ENCODE peak calls at places on chromosomes 7 and 10, in ten cellular contexts. X is A549; G is Karpas-422; P is pancreas; L is CD8-positive, alpha-beta memory T cell; J is neural progenitor cell; M is aorta; A is MM.1S; S is GM23248; V is tibial artery. R is an unnamed sample. For H3K4me1, the result is how much of the 10 kb centered on the place peaks cover.

GRCh38 chr10:100826983-100827818 is 81.8 kb downstream of the PAX2 start:
- DNase-seq in V (no peak), S (peak), G (peak), L (peak), A (no peak), X (peak), P (peak), M (peak), J (peak), R (no peak)

GRCh38 chr7:66505531-66506451 is 122.9 kb upstream of the KCTD7 start:
- DNase-seq in A (no peak), G (no peak), J (no peak), M (peak), S (peak), V (no peak), L (peak), X (no peak), P (peak), R (no peak)

GRCh38 chr7:119900996-119901395 is 372.0 kb upstream of the KCND2 start:
- DNase-seq in P (no peak), L (no peak), M (no peak), G (no peak), A (no peak), S (no peak), V (no peak), X (no peak), J (peak), R (no peak)

GRCh38 chr10:100025528-100026070 is 15.9 kb upstream of the DNMBP start:
- DNase-seq in P (no peak), G (no peak), J (peak), S (peak), V (no peak), A (no peak), M (no peak), L (no peak), X (no peak), R (no peak)

GRCh38 chr7:70668606-70669358 is 463.2 kb upstream of the GALNT17 start:
- DNase-seq in M (peak), X (no peak), L (no peak), G (no peak), J (no peak), V (peak), P (no peak), A (no peak), S (no peak), R (no peak)

GRCh38 chr10:48444861-48445841 is 138.7 kb downstream of the MAPK8 start:
- DNase-seq in V (peak), J (peak), X (peak), L (no peak), A (no peak), P (peak), M (peak), S (no peak), G (no peak), R (no peak)

GRCh38 chr7:20598479-20599419 is 16.7 kb upstream of the ABCB5 start:
- DNase-seq in G (peak), V (no peak), A (peak), X (peak), M (no peak), J (peak), S (peak), L (peak), P (no peak), R (no peak)

GRCh38 chr10:43700306-43700705 is 51.6 kb upstream of the ZNF32 start:
- DNase-seq in J (no peak), A (no peak), M (no peak), S (peak), X (no peak), L (no peak), P (no peak), G (no peak), V (no peak), R (no peak)

GRCh38 chr10:31961675-31962074 is 33.0 kb upstream of the ARHGAP12 start:
- DNase-seq in P (no peak), J (no peak), M (no peak), G (no peak), X (peak), A (no peak), S (peak), V (no peak), L (no peak), R (no peak)

GRCh38 chr10:133209117-133209516 is 20.9 kb upstream of the UTF1 start:
- DNase-seq in A (no peak), X (no peak), L (no peak), P (no peak), V (no peak), J (no peak), G (no peak), M (no peak), S (no peak), R (no peak)

GRCh38 chr10:9608592-9608991 is 1409.1 kb upstream of the CELF2 start:
- DNase-seq in A (no peak), M (no peak), P (no peak), G (peak), L (no peak), S (peak), X (no peak), V (no peak), J (no peak), R (no peak)

GRCh38 chr7:19122018-19122588 is 4.7 kb upstream of the TWIST1 start:
- DNase-seq in J (peak), S (peak), X (peak), G (no peak), P (no peak), M (no peak), A (peak), V (no peak), L (no peak), R (no peak)

GRCh38 chr10:4822208-4822607 is 3.8 kb upstream of the AKR1E2 start:
- DNase-seq in J (no peak), M (no peak), P (no peak), G (no peak), X (no peak), S (no peak), A (no peak), V (no peak), L (no peak), R (no peak)

GRCh38 chr7:28176174-28176573 is 4.4 kb downstream of the JAZF1 start:
- DNase-seq in L (no peak), J (no peak), A (no peak), M (no peak), G (no peak), V (no peak), X (no peak), P (no peak), S (peak), R (no peak)

GRCh38 chr10:1673568-1674345 is 63.6 kb downstream of the ADARB2 start:
- DNase-seq in L (no peak), X (no peak), S (no peak), M (no peak), J (no peak), G (no peak), A (no peak), P (no peak), V (peak), R (no peak)

GRCh38 chr10:52755297-52756062 is 17.1 kb downstream of the MBL2 start:
- DNase-seq in X (no peak), J (no peak), S (peak), V (no peak), G (no peak), A (no peak), P (no peak), M (no peak), L (no peak), R (no peak)

GRCh38 chr7:27697861-27698430 is 35.3 kb upstream of the HIBADH start:
- DNase-seq in S (peak), J (no peak), A (no peak), P (no peak), G (peak), X (peak), L (no peak), M (no peak), V (peak), R (no peak)

GRCh38 chr7:46145412-46145811 is 224.3 kb upstream of the IGFBP3 start:
- DNase-seq in M (no peak), G (no peak), P (no peak), A (no peak), S (peak), L (no peak), X (peak), V (no peak), J (peak), R (no peak)

GRCh38 chr10:106402455-106402854 is 762.1 kb downstream of the SORCS1 start:
- DNase-seq in A (no peak), S (no peak), X (no peak), G (no peak), P (no peak), V (no peak), L (no peak), M (no peak), J (no peak), R (no peak)

GRCh38 chr10:29732918-29733317 is 98.1 kb upstream of the SVIL start:
- DNase-seq in M (no peak), S (no peak), J (no peak), X (no peak), G (no peak), L (no peak), V (no peak), A (no peak), P (no peak), R (no peak)
- H3K4me1 ChIP-seq in M (under half), S (under half), J (half or more), X (under half), G (under half), L (under half), V (under half), A (under half), P (under half), R (half or more)

GRCh38 chr7:130950054-130950453 is 216.0 kb upstream of the KLF14 start:
- DNase-seq in V (no peak), L (no peak), P (no peak), G (no peak), J (no peak), S (no peak), A (no peak), M (no peak), X (no peak), R (no peak)
- H3K4me1 ChIP-seq in V (under half), L (half or more), P (under half), G (half or more), J (under half), S (under half), A (under half), M (under half), X (half or more), R (half or more)

DNA sequence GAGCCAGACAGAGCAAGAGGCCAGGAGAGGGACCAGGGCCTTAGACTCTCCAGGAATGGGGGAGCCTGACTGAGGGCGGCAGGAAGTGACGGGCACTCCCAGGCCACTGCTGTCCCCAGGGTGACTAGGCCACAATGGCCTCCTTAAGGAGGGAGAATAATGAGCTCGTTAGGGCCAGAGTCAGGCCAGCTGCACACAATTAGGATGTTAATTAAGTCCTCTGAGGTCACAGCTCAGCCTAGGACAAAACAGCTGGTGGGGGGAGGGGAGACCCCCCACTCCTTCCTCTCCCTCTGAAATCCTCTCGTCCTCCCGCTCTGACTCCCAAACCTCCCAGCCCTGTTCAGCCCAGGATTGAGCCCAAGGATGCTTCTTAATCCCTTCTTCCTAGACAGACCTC is 143.0 kb downstream of the NEURL1 start:
- DNase-seq in J (peak), A (no peak), L (no peak), M (no peak), V (no peak), G (no peak), P (no peak), X (no peak), S (no peak), R (no peak)
- H3K4me1 ChIP-seq in J (under half), A (under half), L (under half), M (under half), V (half or more), G (under half), P (under half), X (under half), S (half or more), R (half or more)

DNA sequence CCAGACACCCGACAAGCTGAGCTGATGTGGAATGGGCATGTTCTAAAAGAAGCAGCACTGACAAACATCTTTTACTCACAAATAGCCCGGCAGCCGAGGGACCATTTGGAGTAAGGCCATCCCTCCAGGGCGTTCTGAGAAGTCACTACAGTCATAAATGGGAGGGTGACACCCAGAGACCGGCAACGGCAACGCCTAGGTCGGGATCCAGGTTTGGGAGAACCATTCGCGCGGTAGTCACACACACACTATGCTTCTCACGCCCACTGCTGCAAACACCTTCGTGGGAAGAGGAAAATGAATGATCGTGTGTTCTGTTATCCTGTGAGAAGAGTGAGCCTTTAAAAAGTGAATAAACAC is 9.8 kb downstream of the TNS3 start:
- DNase-seq in L (no peak), M (no peak), G (no peak), V (no peak), S (peak), A (no peak), J (no peak), X (no peak), P (no peak), R (no peak)
- H3K4me1 ChIP-seq in L (under half), M (under half), G (half or more), V (half or more), S (half or more), A (under half), J (under half), X (half or more), P (half or more), R (half or more)

GRCh38 chr10:44857363-44858016 is 53.6 kb upstream of the TMEM72 start:
- DNase-seq in J (peak), A (peak), P (peak), S (peak), X (peak), V (peak), G (peak), L (peak), M (peak), R (no peak)

GRCh38 chr10:44858017-44858371 is 53.1 kb upstream of the TMEM72 start:
- DNase-seq in L (no peak), J (no peak), X (no peak), V (no peak), S (no peak), A (no peak), P (no peak), G (no peak), M (no peak), R (peak)

GRCh38 chr10:44860811-44861751 is 50.1 kb upstream of the TMEM72 start:
- DNase-seq in M (peak), X (peak), J (no peak), P (no peak), V (peak), L (no peak), G (no peak), S (peak), A (no peak), R (peak)

GRCh38 chr10:44859546-44860285 is 51.4 kb upstream of the TMEM72 start:
- DNase-seq in L (no peak), A (no peak), P (no peak), G (no peak), S (no peak), J (no peak), M (no peak), V (peak), X (no peak), R (peak)

DNA sequence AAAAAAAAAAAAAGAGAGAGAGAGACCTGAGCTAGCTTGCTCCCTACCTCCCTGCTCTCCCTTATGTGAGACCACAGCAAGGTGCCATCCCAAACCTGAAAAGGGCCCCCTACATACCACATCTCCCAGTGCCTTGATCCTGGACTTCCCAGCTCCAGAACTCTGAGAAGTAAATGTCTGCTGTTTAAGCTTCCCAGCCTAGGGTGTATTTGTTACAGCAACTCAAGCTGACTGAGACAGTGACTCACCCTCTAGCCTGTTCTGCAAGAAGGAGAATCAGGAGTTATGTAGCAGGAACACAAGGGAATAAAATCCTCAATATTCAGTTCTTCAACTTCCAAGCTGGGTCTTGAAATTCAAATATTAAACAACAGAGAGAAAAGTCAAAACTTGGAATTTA is 52.1 kb upstream of the TMEM72 start:
- DNase-seq in A (no peak), S (peak), L (no peak), X (no peak), V (no peak), P (no peak), J (no peak), M (no peak), G (no peak), R (peak)
- H3K4me1 ChIP-seq in A (under half), S (under half), L (under half), X (under half), V (under half), P (under half), J (under half), M (under half), G (under half), R (under half)

GRCh38 chr7:99451936-99452335 is 13.2 kb downstream of the CPSF4 start:
- DNase-seq in G (no peak), X (no peak), J (no peak), V (no peak), S (no peak), M (no peak), A (no peak), L (no peak), P (no peak), R (no peak)
- H3K4me1 ChIP-seq in G (under half), X (under half), J (under half), V (under half), S (under half), M (under half), A (under half), L (under half), P (under half), R (under half)

GRCh38 chr7:30162133-30162532 is 27.3 kb downstream of the MTURN start:
- DNase-seq in X (no peak), L (no peak), G (peak), J (no peak), S (no peak), V (no peak), A (no peak), M (no peak), P (no peak), R (no peak)

GRCh38 chr7:30165590-30165989 is 30.8 kb downstream of the MTURN start:
- DNase-seq in J (no peak), P (no peak), V (no peak), M (no peak), S (no peak), G (no peak), X (no peak), A (no peak), L (no peak), R (no peak)

GRCh38 chr7:30164567-30164966 is 29.8 kb downstream of the MTURN start:
- DNase-seq in V (no peak), G (peak), S (peak), M (no peak), X (peak), J (peak), P (no peak), A (peak), L (no peak), R (no peak)

GRCh38 chr7:30162622-30163124 is 27.9 kb downstream of the MTURN start:
- DNase-seq in V (no peak), M (no peak), G (peak), A (no peak), J (peak), P (no peak), X (peak), L (no peak), S (peak), R (no peak)

DNA sequence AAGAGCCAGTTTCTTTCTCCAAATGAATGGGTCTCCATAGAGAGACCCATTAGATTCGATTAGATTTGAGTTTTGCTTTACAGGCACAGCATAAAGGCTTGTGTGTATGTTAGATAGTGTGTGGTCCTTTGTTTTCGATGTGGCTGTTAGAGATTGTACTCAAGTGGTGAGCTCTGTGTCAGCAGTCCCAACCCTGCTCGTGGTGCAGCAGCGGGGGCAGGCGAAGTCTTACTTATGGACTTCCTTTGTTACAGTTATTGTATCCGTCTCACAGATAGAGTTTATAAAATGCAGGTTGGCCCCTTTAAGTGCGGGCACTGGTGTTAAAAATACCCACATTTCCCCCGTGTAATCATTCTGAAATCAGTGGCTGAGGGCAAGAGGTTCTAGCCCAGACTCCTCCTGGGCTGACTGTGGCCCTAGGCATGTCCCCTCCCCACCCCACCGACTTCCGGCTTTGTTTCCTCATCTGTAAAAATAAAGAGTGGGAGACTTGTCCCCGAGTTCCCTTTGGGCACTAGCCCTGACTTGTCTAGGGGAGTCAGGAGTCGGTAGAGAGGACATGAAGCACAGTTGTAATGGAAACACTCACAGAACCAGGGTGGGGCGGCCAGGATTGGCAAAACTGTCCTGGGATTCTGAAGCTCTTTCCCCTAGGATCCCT is 28.6 kb downstream of the MTURN start:
- DNase-seq in L (no peak), G (peak), V (no peak), J (no peak), X (no peak), A (peak), M (no peak), P (no peak), S (no peak), R (no peak)
- H3K4me1 ChIP-seq in L (under half), G (half or more), V (under half), J (under half), X (under half), A (under half), M (under half), P (under half), S (under half), R (under half)

GRCh38 chr7:130024390-130024789 is 26.8 kb downstream of the ZC3HC1 start:
- DNase-seq in S (peak), A (no peak), G (no peak), P (no peak), X (no peak), M (no peak), V (no peak), L (no peak), J (no peak), R (no peak)
- H3K4me1 ChIP-seq in S (under half), A (under half), G (under half), P (under half), X (under half), M (under half), V (under half), L (under half), J (under half), R (under half)

GRCh38 chr10:69125554-69125953 is 1.6 kb downstream of the VPS26A start:
- DNase-seq in J (no peak), G (no peak), P (no peak), A (no peak), X (no peak), M (no peak), V (no peak), S (no peak), L (no peak), R (no peak)
- H3K4me1 ChIP-seq in J (under half), G (under half), P (under half), A (under half), X (under half), M (under half), V (under half), S (under half), L (under half), R (under half)